ENCODE peak calls at places on chromosomes 5 and 9, in five cellular contexts. R, K, O, P and N are unnamed samples.

GRCh38 chr5:154267516-154267915 is 77.0 kb downstream of the GALNT10 start:
- DNase-seq in K (no peak), R (no peak), O (no peak), P (no peak), N (no peak)

GRCh38 chr5:31853398-31854135 is 214.6 kb downstream of the PDZD2 start:
- DNase-seq in K (no peak), R (no peak), O (no peak), P (peak), N (peak)

GRCh38 chr5:141960018-141960417 is 2.0 kb upstream of the PCDH12 start:
- DNase-seq in P (no peak), R (no peak), O (no peak), K (no peak), N (no peak)

GRCh38 chr5:77847814-77848290 is 71.7 kb upstream of the TBCA start:
- DNase-seq in O (no peak), K (no peak), R (no peak), P (no peak), N (no peak)

GRCh38 chr9:6614489-6614888 is 31.0 kb downstream of the GLDC start:
- DNase-seq in O (no peak), R (no peak), P (no peak), K (no peak), N (no peak)

GRCh38 chr5:53430618-53431252 is 49.7 kb upstream of the FST start:
- DNase-seq in P (no peak), K (peak), O (no peak), R (no peak), N (no peak)

GRCh38 chr5:32642276-32643002 is 57.1 kb downstream of the SUB1 start:
- DNase-seq in R (no peak), O (no peak), K (peak), P (no peak), N (no peak)

GRCh38 chr5:22615964-22616363 is 237.2 kb downstream of the CDH12 start:
- DNase-seq in O (no peak), R (no peak), P (no peak), K (no peak), N (no peak)

GRCh38 chr5:78495800-78496199 is 135.4 kb downstream of the SCAMP1 start:
- DNase-seq in P (no peak), O (no peak), R (no peak), K (no peak), N (no peak)

GRCh38 chr5:75894482-75894881 is 177.2 kb upstream of the POC5 start:
- DNase-seq in P (no peak), O (no peak), R (no peak), K (no peak), N (no peak)

GRCh38 chr9:81132318-81132717 is 557.0 kb downstream of the TLE1 start:
- DNase-seq in P (no peak), O (no peak), R (no peak), K (no peak), N (no peak)

GRCh38 chr9:129486496-129487306 is 134.2 kb downstream of the C9orf50 start:
- DNase-seq in P (peak), K (peak), R (no peak), O (peak), N (peak)

GRCh38 chr9:124290053-124290581 is 32.4 kb downstream of the NEK6 start:
- DNase-seq in K (no peak), R (no peak), O (peak), P (no peak), N (no peak)

GRCh38 chr5:176639981-176640380 is 7.3 kb upstream of the TSPAN17 start:
- DNase-seq in R (no peak), O (peak), K (peak), P (no peak), N (no peak)

GRCh38 chr9:133429641-133430161 is 7.5 kb downstream of the ADAMTS13 start:
- DNase-seq in O (peak), P (no peak), K (peak), R (no peak), N (no peak)

GRCh38 chr9:133276923-133277322 is 1.9 kb upstream of the ABO start:
- DNase-seq in P (no peak), O (no peak), R (no peak), K (no peak), N (no peak)

GRCh38 chr5:116576043-116576713 is 1.6 kb upstream of the SEMA6A start:
- DNase-seq in P (peak), K (peak), R (no peak), O (peak), N (no peak)

GRCh38 chr5:30368064-30368463 is 825.4 kb upstream of the CDH6 start:
- DNase-seq in R (no peak), O (no peak), K (no peak), P (no peak), N (no peak)

GRCh38 chr9:136926749-136927148 is 17.8 kb downstream of the FBXW5 start:
- DNase-seq in O (no peak), R (no peak), P (no peak), K (no peak), N (no peak)

GRCh38 chr9:136926154-136926704 is 18.3 kb downstream of the FBXW5 start:
- DNase-seq in P (no peak), O (no peak), R (no peak), K (no peak), N (no peak)

GRCh38 chr9:136923881-136924280 is 20.7 kb downstream of the FBXW5 start:
- DNase-seq in O (peak), R (no peak), P (no peak), K (no peak), N (no peak)

GRCh38 chr9:136927343-136928261 is 16.9 kb downstream of the FBXW5 start:
- DNase-seq in P (no peak), O (no peak), R (no peak), K (peak), N (no peak)

GRCh38 chr9:136925414-136926153 is 19.0 kb downstream of the FBXW5 start:
- DNase-seq in O (no peak), K (no peak), P (no peak), R (no peak), N (no peak)
- TF ChIP-seq CTCF in O (no peak), K (no peak), P (no peak), R (no peak), N (no peak)

DNA sequence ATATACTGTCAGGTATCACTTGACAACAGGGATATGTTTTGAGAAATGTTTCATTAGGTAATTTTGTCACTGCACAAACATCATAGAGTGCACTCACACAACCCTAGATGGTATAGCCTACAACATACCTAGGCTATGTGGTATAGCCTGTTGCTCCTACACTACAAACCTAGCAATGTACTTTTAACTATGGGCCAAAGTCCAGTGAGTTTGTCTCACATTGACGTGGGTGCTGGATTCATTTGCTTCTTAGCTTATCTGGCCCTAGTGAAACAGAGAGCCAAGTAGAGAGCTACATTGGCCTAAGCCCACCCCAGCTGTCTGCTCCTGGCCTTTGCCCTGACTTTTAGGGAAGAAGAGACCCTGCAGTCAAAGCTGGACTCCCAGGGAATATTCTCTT is 180.7 kb upstream of the EGFLAM start:
- DNase-seq in P (no peak), K (no peak), R (no peak), O (no peak), N (no peak)
- H3K27ac ChIP-seq in P (no peak), K (no peak), R (no peak), O (no peak), N (no peak)

GRCh38 chr5:93252165-93252564 is 328.9 kb downstream of the NR2F1-AS1 start:
- DNase-seq in O (no peak), R (no peak), P (no peak), K (peak), N (no peak)
- TF ChIP-seq CTCF in O (no peak), R (no peak), P (no peak), K (no peak), N (no peak)

DNA sequence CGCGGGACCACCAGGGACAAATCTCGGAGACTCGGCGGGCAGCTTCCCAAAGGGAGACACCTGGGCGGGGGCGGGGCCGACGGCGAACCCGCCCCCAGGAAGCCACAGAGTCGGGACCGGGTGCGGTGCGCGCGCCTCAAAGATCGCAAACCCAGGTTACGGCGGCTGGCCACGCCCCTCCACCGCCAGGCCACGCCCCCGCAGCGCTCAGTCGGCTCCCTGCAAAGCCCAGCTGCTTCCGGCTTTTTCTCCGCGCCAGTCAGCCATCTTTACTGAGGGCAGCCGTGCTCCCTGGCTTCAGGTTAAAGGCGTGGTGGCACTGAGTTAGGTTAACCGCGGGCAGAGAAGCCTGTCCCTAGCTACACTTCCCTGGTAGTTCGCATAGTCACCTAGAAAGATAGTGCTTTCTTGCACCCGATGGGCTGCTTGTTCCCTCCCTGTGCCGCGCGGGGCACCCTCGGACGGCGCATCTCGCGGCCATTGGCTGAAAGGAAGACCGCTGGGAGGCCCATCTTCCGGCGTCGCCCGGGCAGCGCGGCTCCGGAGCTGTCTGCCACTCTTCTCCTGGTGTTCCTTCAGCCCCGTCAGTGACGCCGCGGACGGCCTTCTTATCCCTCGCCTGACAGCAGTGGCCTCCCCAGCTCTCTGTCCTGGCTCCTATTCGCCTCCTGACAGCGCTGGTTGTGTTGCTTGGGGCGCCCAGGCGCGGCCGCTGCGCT is at the start of gene TBC1D2:
- DNase-seq in K (peak), P (peak), R (peak), O (peak), N (peak)
- H3K27ac ChIP-seq in K (peak), P (peak), R (peak), O (peak), N (peak)

DNA sequence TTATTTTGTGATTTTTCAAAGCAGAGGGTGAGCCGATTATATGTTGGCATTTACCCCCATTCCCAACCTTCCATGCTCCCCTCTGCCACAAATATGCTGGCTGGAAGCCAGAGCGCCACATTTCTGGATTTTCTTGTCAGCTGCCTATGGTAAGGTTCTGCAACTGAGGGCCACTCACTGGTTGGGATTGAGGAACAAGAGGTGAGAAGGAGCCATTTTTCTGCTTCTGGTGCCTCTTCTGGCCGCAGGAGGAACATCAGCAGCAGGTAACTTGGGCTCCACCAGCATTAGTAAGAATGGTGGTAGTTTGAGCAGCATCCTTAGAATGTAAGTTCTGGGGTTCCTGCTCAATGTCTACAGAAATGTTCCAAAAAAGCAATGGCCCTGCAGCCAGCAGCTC is 159.5 kb upstream of the MAST4 start:
- DNase-seq in O (no peak), R (no peak), K (no peak), P (no peak), N (no peak)
- TF ChIP-seq CTCF in O (no peak), R (no peak), K (peak), P (no peak), N (no peak)